ENCODE peak calls at places on chromosomes 4 and X, in four cellular contexts. One of them, this sample, is unnamed.

GRCh38 chr4:186934841-186935443 is 211.3 kb upstream of the FAT1 start:
- DNase-seq in brain microvascular endothelial cell: no peak
- DNase-seq in CD4-positive, alpha-beta T cell: no peak
- DNase-seq in hepatocyte: peak
- DNase-seq in this sample: no peak

GRCh38 chr4:53196872-53197759 is 168.7 kb downstream of the SCFD2 start:
- DNase-seq in brain microvascular endothelial cell: peak
- DNase-seq in CD4-positive, alpha-beta T cell: no peak
- DNase-seq in hepatocyte: peak
- DNase-seq in this sample: no peak

GRCh38 chrX:120761810-120762209 is 113.9 kb downstream of the CT47B1 start:
- DNase-seq in brain microvascular endothelial cell: peak
- DNase-seq in CD4-positive, alpha-beta T cell: no peak
- DNase-seq in hepatocyte: no peak
- DNase-seq in this sample: no peak

GRCh38 chr4:24765331-24765990 is 29.9 kb upstream of the SOD3 start:
- DNase-seq in brain microvascular endothelial cell: no peak
- DNase-seq in CD4-positive, alpha-beta T cell: no peak
- DNase-seq in hepatocyte: no peak
- DNase-seq in this sample: peak

GRCh38 chrX:40343319-40343718 is 237.5 kb upstream of the ATP6AP2 start:
- DNase-seq in brain microvascular endothelial cell: no peak
- DNase-seq in CD4-positive, alpha-beta T cell: no peak
- DNase-seq in hepatocyte: no peak
- DNase-seq in this sample: no peak

GRCh38 chr4:159206427-159206871 is 103.6 kb downstream of the RAPGEF2 start:
- DNase-seq in brain microvascular endothelial cell: no peak
- DNase-seq in CD4-positive, alpha-beta T cell: no peak
- DNase-seq in hepatocyte: no peak
- DNase-seq in this sample: peak

GRCh38 chr4:73593631-73594241 is 26.5 kb downstream of the RASSF6 start:
- DNase-seq in brain microvascular endothelial cell: peak
- DNase-seq in CD4-positive, alpha-beta T cell: no peak
- DNase-seq in hepatocyte: peak
- DNase-seq in this sample: no peak

GRCh38 chr4:74625981-74626380 is 168.3 kb downstream of the BTC start:
- DNase-seq in brain microvascular endothelial cell: no peak
- DNase-seq in CD4-positive, alpha-beta T cell: no peak
- DNase-seq in hepatocyte: no peak
- DNase-seq in this sample: no peak

GRCh38 chr4:27463816-27464215 is 603.2 kb downstream of the STIM2 start:
- DNase-seq in brain microvascular endothelial cell: no peak
- DNase-seq in CD4-positive, alpha-beta T cell: no peak
- DNase-seq in hepatocyte: no peak
- DNase-seq in this sample: no peak

GRCh38 chr4:48832571-48832970 is 1.7 kb downstream of the OCIAD1 start:
- DNase-seq in brain microvascular endothelial cell: no peak
- DNase-seq in CD4-positive, alpha-beta T cell: no peak
- DNase-seq in hepatocyte: no peak
- DNase-seq in this sample: no peak

GRCh38 chr4:101128473-101128872 is 218.9 kb downstream of the PPP3CA start:
- DNase-seq in brain microvascular endothelial cell: no peak
- DNase-seq in CD4-positive, alpha-beta T cell: no peak
- DNase-seq in hepatocyte: no peak
- DNase-seq in this sample: no peak

GRCh38 chrX:68631331-68631730 is 16.1 kb upstream of the STARD8 start:
- DNase-seq in brain microvascular endothelial cell: no peak
- DNase-seq in CD4-positive, alpha-beta T cell: no peak
- DNase-seq in hepatocyte: no peak
- DNase-seq in this sample: no peak

GRCh38 chrX:106302304-106302703 is 134.2 kb downstream of the PWWP3B start:
- DNase-seq in brain microvascular endothelial cell: peak
- DNase-seq in CD4-positive, alpha-beta T cell: no peak
- DNase-seq in hepatocyte: peak
- DNase-seq in this sample: no peak

GRCh38 chrX:13051529-13052172 is 7.2 kb upstream of the FAM9C start:
- DNase-seq in brain microvascular endothelial cell: no peak
- DNase-seq in CD4-positive, alpha-beta T cell: peak
- DNase-seq in hepatocyte: no peak
- DNase-seq in this sample: no peak

GRCh38 chrX:112799425-112799824 is 41.2 kb downstream of the AMOT start:
- DNase-seq in brain microvascular endothelial cell: no peak
- DNase-seq in CD4-positive, alpha-beta T cell: no peak
- DNase-seq in hepatocyte: no peak
- DNase-seq in this sample: no peak

GRCh38 chr4:121706595-121707021 is 9.8 kb upstream of the ANXA5 start:
- DNase-seq in brain microvascular endothelial cell: peak
- DNase-seq in CD4-positive, alpha-beta T cell: no peak
- DNase-seq in hepatocyte: no peak
- DNase-seq in this sample: peak

GRCh38 chrX:57367649-57368048 is 81.1 kb downstream of the FAAH2 start:
- DNase-seq in brain microvascular endothelial cell: no peak
- DNase-seq in CD4-positive, alpha-beta T cell: no peak
- DNase-seq in hepatocyte: peak
- DNase-seq in this sample: no peak

GRCh38 chrX:57366430-57366829 is 79.9 kb downstream of the FAAH2 start:
- DNase-seq in brain microvascular endothelial cell: no peak
- DNase-seq in CD4-positive, alpha-beta T cell: no peak
- DNase-seq in hepatocyte: no peak
- DNase-seq in this sample: no peak

GRCh38 chrX:57368158-57368557 is 81.7 kb downstream of the FAAH2 start:
- DNase-seq in brain microvascular endothelial cell: no peak
- DNase-seq in CD4-positive, alpha-beta T cell: no peak
- DNase-seq in hepatocyte: no peak
- DNase-seq in this sample: no peak

GRCh38 chrX:57364145-57364544 is 77.6 kb downstream of the FAAH2 start:
- DNase-seq in brain microvascular endothelial cell: no peak
- DNase-seq in CD4-positive, alpha-beta T cell: no peak
- DNase-seq in hepatocyte: no peak
- DNase-seq in this sample: no peak
- TF ChIP-seq CTCF in brain microvascular endothelial cell: no peak
- TF ChIP-seq CTCF in CD4-positive, alpha-beta T cell: no peak
- TF ChIP-seq CTCF in hepatocyte: no peak
- TF ChIP-seq CTCF in this sample: no peak

DNA sequence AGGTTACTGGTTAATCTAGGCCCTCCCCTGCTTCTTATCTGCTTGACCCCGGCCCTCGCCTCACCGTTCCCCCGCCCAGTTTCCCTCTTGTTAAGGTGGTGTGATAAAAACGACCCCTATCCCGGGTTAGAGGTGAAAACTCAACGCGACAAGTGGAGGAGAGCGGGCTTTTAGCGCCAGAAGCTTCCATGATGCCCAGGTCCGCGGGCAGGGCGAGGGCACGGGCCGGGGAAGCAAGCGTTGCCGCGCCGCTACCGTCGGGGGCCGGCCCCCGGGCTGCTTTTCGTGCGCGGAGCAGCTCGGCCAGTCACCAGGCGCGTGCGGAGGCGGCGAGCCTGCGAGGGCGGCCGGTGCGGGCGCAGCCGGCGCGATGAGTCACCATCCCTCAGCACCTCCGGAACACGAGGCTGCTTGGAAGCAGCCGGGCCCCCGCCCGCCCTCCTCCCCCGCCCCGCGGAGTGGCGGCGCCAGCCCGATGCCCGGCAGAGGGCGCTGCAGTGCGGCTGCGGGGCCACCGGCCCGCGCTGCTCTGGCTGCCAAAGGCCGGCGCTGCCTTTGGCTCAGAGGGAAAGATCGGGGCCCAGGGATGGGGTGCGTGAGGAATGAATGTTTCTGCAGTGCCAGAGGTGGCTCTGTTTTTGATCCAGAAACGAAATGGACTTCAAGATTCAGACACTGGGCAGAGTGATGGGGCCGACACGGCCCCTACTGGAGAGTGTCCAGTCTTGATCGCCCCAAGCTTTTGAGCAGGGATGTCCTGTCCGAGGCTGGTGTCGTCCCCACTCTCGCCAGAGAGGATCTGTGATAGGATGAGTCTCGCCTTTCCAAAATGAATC is 107.8 kb downstream of the NHSL2 start:
- DNase-seq in brain microvascular endothelial cell: peak
- DNase-seq in CD4-positive, alpha-beta T cell: peak
- DNase-seq in hepatocyte: peak
- DNase-seq in this sample: peak
- TF ChIP-seq CTCF in brain microvascular endothelial cell: peak
- TF ChIP-seq CTCF in CD4-positive, alpha-beta T cell: peak
- TF ChIP-seq CTCF in hepatocyte: peak
- TF ChIP-seq CTCF in this sample: peak

GRCh38 chr4:135372131-135372530 is 1170.5 kb upstream of the PABPC4L start:
- DNase-seq in brain microvascular endothelial cell: no peak
- DNase-seq in CD4-positive, alpha-beta T cell: no peak
- DNase-seq in hepatocyte: no peak
- DNase-seq in this sample: no peak

GRCh38 chr4:135368826-135369225 is 1167.2 kb upstream of the PABPC4L start:
- DNase-seq in brain microvascular endothelial cell: no peak
- DNase-seq in CD4-positive, alpha-beta T cell: no peak
- DNase-seq in hepatocyte: no peak
- DNase-seq in this sample: no peak

DNA sequence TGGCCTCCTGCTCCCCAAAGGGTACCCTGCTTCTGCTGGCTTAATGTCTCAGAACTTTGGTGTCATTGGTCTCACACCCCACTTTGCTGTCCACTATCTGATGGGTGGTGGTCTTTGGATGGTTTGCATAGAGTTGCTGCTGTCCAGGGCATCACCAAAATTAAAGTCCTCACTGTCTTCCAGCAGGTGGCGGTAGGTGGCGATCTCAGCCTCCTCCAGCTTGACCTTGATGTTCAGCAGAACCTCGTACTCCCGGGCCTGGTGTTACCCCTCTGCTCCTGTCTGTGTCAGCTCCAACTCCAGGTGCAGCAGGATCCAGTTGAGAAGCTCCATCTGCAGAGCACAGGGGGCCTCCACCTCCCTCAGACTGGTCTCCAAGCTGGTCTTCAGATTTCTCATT is 1169.5 kb upstream of the PABPC4L start:
- DNase-seq in brain microvascular endothelial cell: no peak
- DNase-seq in CD4-positive, alpha-beta T cell: no peak
- DNase-seq in hepatocyte: no peak
- DNase-seq in this sample: no peak
- TF ChIP-seq CTCF in brain microvascular endothelial cell: peak
- TF ChIP-seq CTCF in CD4-positive, alpha-beta T cell: no peak
- TF ChIP-seq CTCF in hepatocyte: no peak
- TF ChIP-seq CTCF in this sample: no peak

GRCh38 chr4:180840142-180840541 is 1403.1 kb upstream of the TENM3 start:
- DNase-seq in brain microvascular endothelial cell: no peak
- DNase-seq in CD4-positive, alpha-beta T cell: no peak
- DNase-seq in hepatocyte: no peak
- DNase-seq in this sample: no peak
- TF ChIP-seq CTCF in brain microvascular endothelial cell: peak
- TF ChIP-seq CTCF in CD4-positive, alpha-beta T cell: no peak
- TF ChIP-seq CTCF in hepatocyte: no peak
- TF ChIP-seq CTCF in this sample: no peak

DNA sequence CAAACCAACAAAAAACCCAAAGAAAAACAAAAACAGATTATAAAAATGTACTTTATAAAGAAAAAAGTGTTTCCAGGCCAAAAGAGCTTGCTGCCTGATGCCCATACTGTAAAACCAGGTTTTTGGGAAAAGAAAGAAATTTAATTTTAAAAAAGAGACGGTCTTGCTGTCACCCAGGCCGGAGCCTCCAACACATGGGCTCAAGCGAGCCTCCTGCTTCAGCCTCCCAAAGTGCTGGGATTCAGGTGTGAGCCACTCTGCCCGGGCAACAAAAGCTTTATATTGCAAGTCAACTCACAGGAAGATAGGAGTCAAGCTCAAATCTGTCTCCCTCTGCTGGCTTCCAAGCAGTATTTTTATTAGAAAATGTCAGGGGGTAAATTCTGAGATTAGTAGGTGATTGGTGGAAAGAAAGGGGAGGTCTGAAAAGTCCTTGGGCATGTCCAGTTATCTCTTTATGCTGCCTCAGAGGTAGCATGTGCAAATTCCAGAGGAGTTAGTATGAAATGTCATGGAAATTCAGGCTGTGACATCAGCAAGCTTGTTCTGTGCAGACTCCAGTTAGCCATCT is 39.4 kb downstream of the MGST2 start:
- DNase-seq in brain microvascular endothelial cell: peak
- DNase-seq in CD4-positive, alpha-beta T cell: no peak
- DNase-seq in hepatocyte: no peak
- DNase-seq in this sample: no peak
- TF ChIP-seq CTCF in brain microvascular endothelial cell: peak
- TF ChIP-seq CTCF in CD4-positive, alpha-beta T cell: no peak
- TF ChIP-seq CTCF in hepatocyte: peak
- TF ChIP-seq CTCF in this sample: peak

DNA sequence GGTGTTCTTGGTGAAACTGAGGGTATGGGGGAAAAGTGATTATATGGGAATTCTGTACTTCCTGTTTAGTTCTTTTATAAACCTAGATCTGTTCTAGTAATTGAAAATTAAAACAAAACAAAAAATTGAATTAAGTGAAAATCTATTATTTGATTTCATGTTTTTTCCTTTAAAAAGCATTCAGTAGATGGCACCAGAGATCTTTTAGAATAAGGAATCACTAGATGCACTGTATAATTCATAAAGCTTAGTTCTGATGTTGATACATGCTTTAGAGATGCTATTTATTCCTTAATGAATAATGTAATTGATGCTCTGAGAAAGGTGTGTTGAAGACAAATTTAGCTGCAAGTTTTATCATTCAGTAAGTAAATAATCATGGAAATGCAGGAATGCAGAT is 87.3 kb downstream of the LCORL start:
- DNase-seq in brain microvascular endothelial cell: no peak
- DNase-seq in CD4-positive, alpha-beta T cell: no peak
- DNase-seq in hepatocyte: no peak
- DNase-seq in this sample: no peak
- TF ChIP-seq CTCF in brain microvascular endothelial cell: no peak
- TF ChIP-seq CTCF in CD4-positive, alpha-beta T cell: no peak
- TF ChIP-seq CTCF in hepatocyte: peak
- TF ChIP-seq CTCF in this sample: peak

GRCh38 chr4:41212221-41213203 is 1.8 kb downstream of the APBB2 start:
- DNase-seq in brain microvascular endothelial cell: peak
- DNase-seq in CD4-positive, alpha-beta T cell: no peak
- DNase-seq in hepatocyte: peak
- DNase-seq in this sample: peak
- TF ChIP-seq CTCF in brain microvascular endothelial cell: peak
- TF ChIP-seq CTCF in CD4-positive, alpha-beta T cell: no peak
- TF ChIP-seq CTCF in hepatocyte: peak
- TF ChIP-seq CTCF in this sample: peak

GRCh38 chr4:162977788-162978187 is 188.9 kb downstream of the NAF1 start:
- DNase-seq in brain microvascular endothelial cell: no peak
- DNase-seq in CD4-positive, alpha-beta T cell: no peak
- DNase-seq in hepatocyte: no peak
- DNase-seq in this sample: no peak

GRCh38 chr4:162984621-162985020 is 182.1 kb downstream of the NAF1 start:
- DNase-seq in brain microvascular endothelial cell: no peak
- DNase-seq in CD4-positive, alpha-beta T cell: no peak
- DNase-seq in hepatocyte: no peak
- DNase-seq in this sample: no peak

GRCh38 chr4:162985131-162985530 is 181.6 kb downstream of the NAF1 start:
- DNase-seq in brain microvascular endothelial cell: no peak
- DNase-seq in CD4-positive, alpha-beta T cell: no peak
- DNase-seq in hepatocyte: no peak
- DNase-seq in this sample: no peak

DNA sequence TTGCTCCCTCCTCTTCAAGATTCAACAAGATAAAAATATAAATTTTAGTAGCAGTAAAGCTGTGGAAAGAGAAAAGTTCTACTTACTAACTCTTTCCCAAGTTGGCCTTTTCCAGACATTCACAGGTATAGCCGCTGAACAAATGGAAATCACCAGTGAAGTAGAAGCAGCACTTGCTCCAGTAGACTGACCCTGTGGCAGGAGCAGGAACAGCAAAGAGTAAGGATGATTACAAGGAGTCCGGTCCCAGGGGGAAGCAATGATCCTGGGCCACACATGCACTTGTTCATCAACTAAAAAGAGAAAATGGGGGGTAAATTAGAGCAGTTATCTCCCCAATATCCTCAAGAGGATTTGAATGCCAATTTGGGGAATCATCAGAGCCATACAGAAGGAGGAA is 184.9 kb downstream of the NAF1 start:
- DNase-seq in brain microvascular endothelial cell: no peak
- DNase-seq in CD4-positive, alpha-beta T cell: no peak
- DNase-seq in hepatocyte: no peak
- DNase-seq in this sample: no peak
- TF ChIP-seq CTCF in brain microvascular endothelial cell: no peak
- TF ChIP-seq CTCF in CD4-positive, alpha-beta T cell: no peak
- TF ChIP-seq CTCF in hepatocyte: no peak
- TF ChIP-seq CTCF in this sample: no peak

This sample was measured in osteoblast.